ENCODE peak calls at places on chromosomes 5 and 9, in six cellular contexts. I, A, G, U, P and W are unnamed samples.

GRCh38 chr9:1434082-1434481 is 383.9 kb downstream of the DMRT2 start:
- DNase-seq in P (no peak), A (no peak), G (no peak), I (peak), U (no peak), W (no peak)

GRCh38 chr5:393846-394275 is 49.1 kb upstream of the EXOC3 start:
- DNase-seq in I (peak), A (no peak), P (no peak), G (no peak), U (no peak), W (no peak)

GRCh38 chr5:147949711-147950573 is 43.6 kb upstream of the C5orf46 start:
- DNase-seq in I (peak), U (no peak), G (peak), P (no peak), A (peak), W (no peak)

GRCh38 chr9:108961151-108961550 is 27.0 kb downstream of the ABITRAM start:
- DNase-seq in G (no peak), P (no peak), A (no peak), U (no peak), I (no peak), W (no peak)

GRCh38 chr5:123508441-123508840 is 3.5 kb upstream of the CSNK1G3 start:
- DNase-seq in I (no peak), P (no peak), G (no peak), U (no peak), A (no peak), W (no peak)

GRCh38 chr9:78826521-78826920 is 529.6 kb downstream of the PSAT1 start:
- DNase-seq in G (no peak), U (no peak), A (peak), I (peak), P (no peak), W (no peak)

GRCh38 chr5:57117601-57118000 is 56.3 kb upstream of the GPBP1 start:
- DNase-seq in I (no peak), A (no peak), P (no peak), U (no peak), G (peak), W (no peak)

GRCh38 chr9:34098307-34098706 is 28.2 kb downstream of the DCAF12 start:
- DNase-seq in U (no peak), G (no peak), A (no peak), P (no peak), I (no peak), W (no peak)

GRCh38 chr5:81393783-81394718 is at the start of gene ACOT12:
- DNase-seq in G (peak), P (no peak), I (peak), U (no peak), A (no peak), W (peak)

GRCh38 chr9:114626415-114627029 is 15.4 kb downstream of the TMEM268 start:
- DNase-seq in G (no peak), A (no peak), U (no peak), P (no peak), I (no peak), W (no peak)
- H3K4me3 ChIP-seq in G (no peak), A (no peak), U (no peak), P (no peak), I (no peak), W (no peak)

GRCh38 chr9:124012368-124013262 is 1.0 kb downstream of the LHX2 start:
- DNase-seq in G (no peak), U (no peak), P (no peak), I (no peak), A (no peak), W (no peak)
- H3K4me3 ChIP-seq in G (no peak), U (peak), P (no peak), I (peak), A (no peak), W (no peak)

DNA sequence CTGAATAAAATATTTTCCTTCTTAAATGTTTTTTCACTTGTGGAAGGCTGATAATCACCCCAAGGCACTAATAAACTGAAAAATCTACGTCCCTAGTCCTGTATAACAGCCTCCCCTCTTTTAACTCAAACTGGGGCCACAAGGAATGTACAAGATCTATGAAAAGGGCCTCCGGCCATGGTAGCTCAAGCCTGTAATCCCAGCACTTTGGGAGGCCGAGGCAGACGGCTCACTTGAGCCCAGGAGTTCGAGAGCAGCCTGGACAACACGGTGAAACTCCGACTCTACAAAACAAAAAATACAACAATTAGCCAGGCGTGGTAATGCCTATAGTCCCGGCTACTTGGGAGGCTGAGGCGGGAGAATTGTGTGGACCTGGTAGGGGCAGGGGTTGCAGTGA is 23.6 kb downstream of the RNF145 start:
- DNase-seq in I (no peak), A (no peak), P (no peak), U (no peak), G (no peak), W (no peak)
- H3K4me3 ChIP-seq in I (no peak), A (no peak), P (no peak), U (no peak), G (no peak), W (no peak)

GRCh38 chr9:88183798-88184495 is 45.7 kb upstream of the SPATA31C2 start:
- DNase-seq in A (no peak), I (no peak), P (no peak), G (peak), U (no peak), W (no peak)
- H3K4me3 ChIP-seq in A (no peak), I (no peak), P (no peak), G (no peak), U (no peak), W (no peak)

GRCh38 chr5:102811962-102812361 is 56.9 kb downstream of the PAM start:
- DNase-seq in G (peak), A (peak), I (peak), U (no peak), P (no peak), W (no peak)

GRCh38 chr5:102807878-102808502 is 52.9 kb downstream of the PAM start:
- DNase-seq in A (peak), G (peak), P (no peak), U (no peak), I (peak), W (no peak)

GRCh38 chr5:102813740-102814139 is 58.6 kb downstream of the PAM start:
- DNase-seq in P (no peak), G (no peak), I (no peak), U (no peak), A (no peak), W (no peak)

DNA sequence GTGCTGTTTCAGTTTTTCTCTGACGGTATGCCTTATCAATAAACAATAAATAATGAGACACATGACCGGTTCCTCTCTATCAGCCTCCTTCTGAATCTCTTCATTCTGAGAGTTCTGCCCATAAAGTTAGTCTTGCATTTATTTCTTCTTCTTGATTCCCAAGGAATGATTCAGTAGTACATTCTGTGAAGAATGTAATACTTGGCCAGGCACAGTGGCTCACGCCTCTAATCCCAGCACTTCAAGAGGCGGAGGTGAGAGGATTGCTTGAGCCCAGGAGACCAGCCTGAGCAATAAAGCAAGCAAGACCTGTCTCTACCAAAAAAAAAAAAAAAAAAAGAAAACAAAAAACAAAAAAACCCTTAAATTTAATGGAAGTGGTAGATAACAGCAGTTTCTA is 53.9 kb downstream of the PAM start:
- DNase-seq in I (peak), G (peak), U (no peak), P (no peak), A (no peak), W (no peak)
- H3K4me3 ChIP-seq in I (no peak), G (no peak), U (no peak), P (no peak), A (no peak), W (no peak)

GRCh38 chr5:6358434-6358820 is 19.9 kb downstream of the MED10 start:
- DNase-seq in U (no peak), I (no peak), A (no peak), G (no peak), P (no peak), W (no peak)

GRCh38 chr5:6361101-6361500 is 17.2 kb downstream of the MED10 start:
- DNase-seq in A (no peak), I (no peak), G (no peak), P (no peak), U (no peak), W (no peak)

GRCh38 chr5:6356578-6357164 is 21.7 kb downstream of the MED10 start:
- DNase-seq in I (no peak), U (no peak), G (no peak), P (no peak), A (no peak), W (no peak)

GRCh38 chr5:6359941-6360683 is 18.2 kb downstream of the MED10 start:
- DNase-seq in P (no peak), U (no peak), I (no peak), A (no peak), G (no peak), W (peak)

DNA sequence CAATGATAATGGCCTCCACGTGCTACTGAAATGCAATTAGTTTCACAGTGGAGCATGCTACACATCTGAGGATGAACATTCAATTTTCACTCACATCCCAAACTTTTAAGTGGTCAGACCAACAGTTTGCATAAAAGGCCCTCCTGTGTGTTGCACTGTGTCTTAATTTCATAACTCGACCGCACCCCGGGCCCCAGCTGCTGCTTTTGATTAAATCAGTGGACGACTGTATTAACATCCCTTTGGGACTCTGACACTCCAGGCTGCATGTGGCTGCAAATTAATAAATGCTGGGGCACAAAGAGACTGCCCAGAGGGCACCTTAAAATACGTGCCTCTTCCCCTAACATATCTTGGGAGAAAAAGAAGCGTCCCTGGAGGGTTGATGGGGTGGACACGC is 18.8 kb downstream of the MED10 start:
- DNase-seq in U (no peak), G (no peak), I (peak), A (no peak), P (no peak), W (no peak)
- H3K4me3 ChIP-seq in U (no peak), G (no peak), I (no peak), A (no peak), P (no peak), W (no peak)

DNA sequence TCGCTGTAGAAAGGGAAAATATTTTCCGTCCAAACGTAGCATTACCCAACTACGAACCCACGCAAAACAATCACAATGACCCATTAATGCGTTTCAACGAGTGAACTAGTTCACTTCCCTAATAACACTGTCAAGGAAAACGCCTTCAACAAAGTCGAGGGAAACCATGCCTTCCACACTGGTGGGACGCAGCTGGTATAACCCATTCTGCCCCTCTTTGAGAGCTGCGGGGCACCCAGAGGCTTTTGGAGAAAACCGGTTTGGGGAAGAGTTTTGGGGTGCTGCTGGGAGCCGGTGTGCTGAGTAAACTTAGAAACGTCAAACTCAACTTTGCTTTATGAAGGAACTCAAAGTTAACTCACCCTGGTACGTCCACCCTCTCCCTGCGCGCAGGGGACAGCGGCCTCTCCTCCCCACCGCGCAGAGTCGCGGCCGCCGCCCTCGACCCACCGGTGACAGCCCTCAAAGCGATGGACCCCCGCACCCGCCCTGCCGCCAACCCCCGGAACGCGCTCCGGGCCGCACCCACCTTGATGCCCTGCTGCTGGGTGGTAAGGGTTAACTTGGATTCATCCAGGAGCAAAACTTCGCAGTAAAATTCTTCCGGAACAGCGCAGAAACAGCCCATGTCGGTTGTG is 546 bp downstream of the EPB41L4A start:
- DNase-seq in G (no peak), U (peak), P (no peak), A (no peak), I (no peak), W (no peak)
- H3K4me3 ChIP-seq in G (peak), U (peak), P (peak), A (no peak), I (peak), W (peak)

GRCh38 chr5:50712479-50712878 is 46.0 kb downstream of the PARP8 start:
- DNase-seq in G (no peak), I (no peak), A (no peak), U (no peak), P (no peak), W (no peak)

GRCh38 chr5:50710838-50711237 is 44.4 kb downstream of the PARP8 start:
- DNase-seq in U (no peak), A (no peak), G (no peak), P (no peak), I (no peak), W (no peak)

GRCh38 chr5:50715001-50715400 is 48.6 kb downstream of the PARP8 start:
- DNase-seq in G (no peak), A (no peak), U (no peak), P (no peak), I (no peak), W (no peak)

GRCh38 chr5:50709471-50709870 is 43.0 kb downstream of the PARP8 start:
- DNase-seq in G (peak), U (no peak), A (no peak), I (peak), P (no peak), W (no peak)

DNA sequence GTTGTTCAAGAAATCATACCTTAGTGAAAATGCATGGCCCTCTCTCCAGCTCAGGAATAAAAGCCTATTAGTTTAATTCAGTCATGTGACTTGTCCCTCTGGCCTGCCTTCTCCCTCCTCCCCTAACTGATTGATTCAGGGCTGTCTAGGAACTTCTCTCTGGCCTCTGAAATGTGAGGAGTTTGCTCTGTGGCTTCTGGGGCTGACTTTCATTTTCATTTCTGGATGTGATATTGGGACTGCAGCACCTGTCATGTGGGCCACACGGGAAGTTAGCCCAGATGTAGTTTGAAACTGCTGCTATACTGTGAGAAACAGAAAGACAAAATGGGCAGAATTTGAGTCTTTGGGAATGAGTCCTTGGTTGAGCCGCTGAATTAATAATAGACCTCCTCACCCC is 44.8 kb downstream of the PARP8 start:
- DNase-seq in P (no peak), A (no peak), I (no peak), U (no peak), G (no peak), W (no peak)
- H3K4me3 ChIP-seq in P (no peak), A (no peak), I (no peak), U (peak), G (no peak), W (no peak)